ENCODE peak calls at places on chromosomes 3 and 15, in eight cellular contexts. K is transverse colon, W is neural progenitor cell, U is IMR-90, V is upper lobe of right lung, F is upper lobe of left lung, G is astrocyte, A is aorta. Y is an unnamed sample.

GRCh38 chr3:150599611-150600297 is 3.4 kb upstream of the SELENOT start:
- DNase-seq in V (no peak), F (no peak), A (no peak), U (peak; percentile 89), K (no peak), W (no peak), G (peak; percentile 85), Y (no peak)

GRCh38 chr3:43247556-43248186 is 38.7 kb upstream of the SNRK start:
- DNase-seq in A (no peak), F (no peak), K (no peak), U (no peak), G (no peak), W (no peak), V (no peak), Y (no peak)

GRCh38 chr15:81888748-81889479 is 156.9 kb downstream of the MEX3B start:
- DNase-seq in F (no peak), W (no peak), K (no peak), A (no peak), G (peak; percentile 77), V (no peak), U (peak; percentile 76), Y (no peak)

GRCh38 chr3:156037356-156037755 is 83.0 kb upstream of the KCNAB1 start:
- DNase-seq in A (no peak), V (no peak), W (no peak), K (no peak), G (no peak), F (no peak), U (no peak), Y (no peak)

GRCh38 chr3:25155696-25156471 is 272.2 kb upstream of the RARB start:
- DNase-seq in V (no peak), K (no peak), A (no peak), F (no peak), U (no peak), G (peak; percentile 77), W (peak; percentile 82), Y (peak; percentile 84)

GRCh38 chr3:100629728-100630127 is 20.3 kb downstream of the ADGRG7 start:
- DNase-seq in A (no peak), U (no peak), G (no peak), W (no peak), K (no peak), F (no peak), V (no peak), Y (no peak)

GRCh38 chr3:158808697-158809096 is 6.8 kb downstream of the MFSD1 start:
- DNase-seq in U (peak; percentile 85), W (no peak), G (peak; percentile 88), A (no peak), V (no peak), K (no peak), F (no peak), Y (no peak)

GRCh38 chr3:22122567-22122966 is 371.6 kb upstream of the ZNF385D start:
- DNase-seq in V (no peak), K (no peak), W (no peak), U (no peak), F (no peak), G (no peak), A (no peak), Y (no peak)

GRCh38 chr15:39154776-39155175 is 426.1 kb upstream of the THBS1 start:
- DNase-seq in W (no peak), K (no peak), U (no peak), G (no peak), F (no peak), A (no peak), V (no peak), Y (no peak)

GRCh38 chr3:41188291-41188690 is 11.0 kb upstream of the CTNNB1 start:
- DNase-seq in A (no peak), U (no peak), G (no peak), K (no peak), F (no peak), V (no peak), W (no peak), Y (no peak)

GRCh38 chr15:47334805-47335204 is 382.5 kb upstream of the SEMA6D start:
- DNase-seq in G (no peak), A (no peak), U (no peak), K (no peak), V (no peak), W (no peak), F (no peak), Y (no peak)

GRCh38 chr3:176994876-176995781 is 202.2 kb downstream of the TBL1XR1 start:
- DNase-seq in A (no peak), V (no peak), W (no peak), U (no peak), K (no peak), F (no peak), G (no peak), Y (no peak)

GRCh38 chr15:61243984-61244593 is 15.0 kb upstream of the RORA start:
- DNase-seq in K (no peak), V (no peak), W (no peak), U (no peak), G (no peak), F (no peak), A (no peak), Y (no peak)

GRCh38 chr3:118938183-118938961 is 96.3 kb downstream of the IGSF11 start:
- DNase-seq in W (no peak), A (no peak), F (no peak), V (no peak), K (no peak), G (peak; percentile 8), U (peak; percentile 1), Y (no peak)

GRCh38 chr15:58212909-58213526 is 74.8 kb downstream of the AQP9 start:
- DNase-seq in V (no peak), F (no peak), A (no peak), W (peak; percentile 62), U (peak; percentile 55), G (no peak), K (no peak), Y (no peak)

GRCh38 chr3:123331651-123332050 is 117.2 kb downstream of the ADCY5 start:
- DNase-seq in U (no peak), G (no peak), V (peak; percentile 42), K (no peak), W (no peak), A (peak; percentile 45), F (no peak), Y (no peak)

GRCh38 chr3:123909785-123910184 is 25.7 kb upstream of the MYLK start:
- DNase-seq in V (no peak), A (no peak), K (no peak), F (no peak), G (no peak), W (no peak), U (no peak), Y (no peak)

GRCh38 chr3:102057781-102058421 is 208.6 kb downstream of the NFKBIZ start:
- DNase-seq in U (no peak), A (no peak), F (no peak), G (no peak), V (no peak), W (no peak), K (no peak), Y (no peak)

GRCh38 chr15:96320703-96321421 is 9.6 kb upstream of the NR2F2 start:
- DNase-seq in V (no peak), U (no peak), W (peak; percentile 23), A (no peak), F (no peak), K (no peak), G (peak; percentile 13), Y (no peak)

GRCh38 chr3:8416965-8417364 is 84.7 kb upstream of the LMCD1 start:
- DNase-seq in V (peak; percentile 73), G (no peak), F (no peak), K (peak; percentile 37), W (no peak), A (no peak), U (peak; percentile 12), Y (no peak)

GRCh38 chr15:94445529-94446160 is 214.3 kb downstream of the MCTP2 start:
- DNase-seq in W (no peak), K (no peak), G (no peak), F (no peak), U (no peak), A (no peak), V (no peak), Y (no peak)

GRCh38 chr15:74227968-74228722 is 8.0 kb upstream of the CCDC33 start:
- DNase-seq in W (no peak), V (no peak), K (peak; percentile 71), G (no peak), A (no peak), F (no peak), U (no peak), Y (no peak)

GRCh38 chr3:197599089-197599765 is 43.5 kb upstream of the BDH1 start:
- DNase-seq in G (peak; percentile 57), F (peak; percentile 59), V (peak; percentile 73), U (peak; percentile 77), A (peak; percentile 89), W (peak; percentile 87), K (peak; percentile 81), Y (peak; percentile 65)

GRCh38 chr15:49229922-49230321 is 59.9 kb downstream of the GALK2 start:
- DNase-seq in V (no peak), A (no peak), W (no peak), F (no peak), U (no peak), G (no peak), K (no peak), Y (no peak)
- H3K9me3 ChIP-seq in V (no peaks in the 10 kb centered on the region), A (no peaks in the 10 kb centered on the region), W (no peaks in the 10 kb centered on the region), F (peaks cover 3% of the 10 kb centered on the region), U (peaks cover 5% of the 10 kb centered on the region), G (no peaks in the 10 kb centered on the region), K (peaks cover 7% of the 10 kb centered on the region), Y (peaks cover 32% of the 10 kb centered on the region)

GRCh38 chr3:149305376-149305775 is 28.1 kb downstream of the TM4SF18 start:
- DNase-seq in W (no peak), G (no peak), V (no peak), U (no peak), F (no peak), K (no peak), A (no peak), Y (no peak)
- H3K9me3 ChIP-seq in W (no peaks in the 10 kb centered on the region), G (no peaks in the 10 kb centered on the region), V (no peaks in the 10 kb centered on the region), U (no peaks in the 10 kb centered on the region), F (no peaks in the 10 kb centered on the region), K (no peaks in the 10 kb centered on the region), A (no peaks in the 10 kb centered on the region), Y (peaks cover 5% of the 10 kb centered on the region)

GRCh38 chr3:1892459-1892858 is 206.2 kb upstream of the CNTN4 start:
- DNase-seq in G (no peak), K (no peak), W (no peak), U (no peak), V (no peak), F (no peak), A (no peak), Y (no peak)
- H3K9me3 ChIP-seq in G (peaks cover 5% of the 10 kb centered on the region), K (peaks cover 12% of the 10 kb centered on the region), W (no peaks in the 10 kb centered on the region), U (peaks cover 11% of the 10 kb centered on the region), V (no peaks in the 10 kb centered on the region), F (no peaks in the 10 kb centered on the region), A (peaks cover 11% of the 10 kb centered on the region), Y (peaks cover 26% of the 10 kb centered on the region)

DNA sequence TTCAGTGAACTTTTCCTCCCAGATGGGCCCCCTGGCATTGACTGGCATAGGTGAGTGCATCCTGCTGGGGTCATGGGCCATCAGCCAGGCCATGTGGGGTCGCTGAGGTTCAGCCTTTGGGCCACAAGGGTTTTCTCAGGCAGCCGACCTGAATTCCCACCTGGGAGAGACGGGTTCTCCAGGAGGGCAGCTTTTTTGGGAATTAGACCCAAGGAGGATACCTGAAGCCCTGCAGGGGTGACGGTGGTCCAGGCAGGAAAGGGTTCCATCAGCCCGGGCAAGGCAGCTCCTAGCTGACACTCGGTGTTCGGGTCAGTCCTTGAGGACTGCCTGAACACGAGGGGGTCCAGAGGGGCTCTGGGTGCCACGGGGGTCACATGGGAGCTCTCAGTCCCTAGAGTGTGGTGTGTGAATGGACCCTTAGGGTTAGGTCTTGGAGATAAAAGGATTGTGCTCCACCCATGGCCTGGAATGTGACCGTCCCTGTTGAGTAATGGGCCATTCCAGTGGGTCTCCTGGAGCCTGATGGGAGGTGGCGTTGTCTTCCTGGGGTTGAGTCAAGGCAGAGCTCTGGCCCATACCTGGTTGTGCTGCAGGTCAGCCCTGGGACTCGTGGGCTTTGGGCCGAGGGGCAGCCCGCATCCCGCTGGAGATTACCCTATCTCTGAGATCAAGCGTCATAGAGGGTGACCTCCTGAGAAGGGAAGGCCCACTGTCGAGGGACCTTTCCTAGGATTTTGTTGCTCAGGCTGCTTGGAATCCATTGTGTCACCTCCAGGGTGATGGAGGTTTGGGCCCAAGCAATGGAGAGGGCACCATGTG is 192.8 kb downstream of the UBE3A start:
- DNase-seq in W (no peak), G (no peak), K (peak; percentile 4), V (peak; percentile 52), F (no peak), U (no peak), A (peak; percentile 55), Y (no peak)
- H3K9me3 ChIP-seq in W (no peaks in the 10 kb centered on the region), G (peaks cover 33% of the 10 kb centered on the region), K (peaks cover 10% of the 10 kb centered on the region), V (no peaks in the 10 kb centered on the region), F (peaks cover 5% of the 10 kb centered on the region), U (peaks cover 71% of the 10 kb centered on the region), A (peaks cover 4% of the 10 kb centered on the region), Y (no peaks in the 10 kb centered on the region)

Y was measured in NT2/D1.